ENCODE peak calls at places on chromosomes 5 and 9, in nine cellular contexts. P, T, Z, N, B, L, Q, D and C are unnamed samples.

GRCh38 chr9:7196467-7196866 is 438.7 kb downstream of the KDM4C start:
- DNase-seq in P (no peak), T (no peak), Z (no peak), N (no peak), B (no peak), L (no peak), Q (no peak), D (no peak), C (no peak)

GRCh38 chr9:135468866-135469521 is 10.6 kb upstream of the PPP1R26 start:
- DNase-seq in P (no peak), T (no peak), Z (no peak), N (no peak), B (no peak), L (peak; percentile 34), Q (peak; percentile 45), D (no peak), C (no peak)

GRCh38 chr9:5326187-5326586 is 13.5 kb downstream of the RLN1 start:
- DNase-seq in P (no peak), T (no peak), Z (no peak), N (no peak), B (no peak), L (no peak), Q (no peak), D (no peak), C (no peak)

GRCh38 chr9:77440057-77440456 is 208.1 kb downstream of the GNA14 start:
- DNase-seq in P (no peak), T (no peak), Z (no peak), N (no peak), B (no peak), L (peak; percentile 73), Q (peak; percentile 97), D (no peak), C (no peak)

GRCh38 chr9:129665008-129665771 is at the start of gene PRRX2:
- DNase-seq in P (no peak), T (peak; percentile 47), Z (no peak), N (peak; percentile 81), B (no peak), L (no peak), Q (no peak), D (no peak), C (no peak)

GRCh38 chr9:76136986-76137385 is 246.5 kb downstream of the PCSK5 start:
- DNase-seq in P (no peak), T (peak; percentile 31), Z (peak; percentile 21), N (no peak), B (no peak), L (peak; percentile 65), Q (peak; percentile 80), D (peak; percentile 5), C (peak; percentile 33)

GRCh38 chr9:22307013-22307711 is 139.5 kb upstream of the DMRTA1 start:
- DNase-seq in P (no peak), T (peak; percentile 84), Z (peak; percentile 13), N (no peak), B (no peak), L (peak; percentile 38), Q (peak; percentile 91), D (peak; percentile 34), C (peak; percentile 66)

GRCh38 chr5:52961238-52961637 is 27.9 kb upstream of the ITGA2 start:
- DNase-seq in P (no peak), T (no peak), Z (no peak), N (no peak), B (no peak), L (no peak), Q (peak; percentile 40), D (peak; percentile 20), C (no peak)

GRCh38 chr9:134871941-134872340 is 8.7 kb upstream of the FCN2 start:
- DNase-seq in P (no peak), T (no peak), Z (peak; percentile 61), N (no peak), B (no peak), L (no peak), Q (peak; percentile 33), D (no peak), C (no peak)

GRCh38 chr5:138212828-138213160 is 329 bp downstream of the CDC23 start:
- DNase-seq in P (no peak), T (peak; percentile 19), Z (no peak), N (no peak), B (no peak), L (no peak), Q (peak; percentile 19), D (no peak), C (no peak)

GRCh38 chr5:142883438-142883837 is 113.3 kb downstream of the ARHGAP26 start:
- DNase-seq in P (no peak), T (no peak), Z (no peak), N (no peak), B (no peak), L (no peak), Q (no peak), D (no peak), C (no peak)

GRCh38 chr5:57817924-57818323 is 335.3 kb upstream of the ACTBL2 start:
- DNase-seq in P (no peak), T (no peak), Z (no peak), N (no peak), B (no peak), L (no peak), Q (no peak), D (no peak), C (no peak)

GRCh38 chr9:126763130-126763764 is 41.6 kb upstream of the ZBTB43 start:
- DNase-seq in P (no peak), T (peak; percentile 77), Z (no peak), N (no peak), B (no peak), L (no peak), Q (peak; percentile 6), D (no peak), C (no peak)

GRCh38 chr5:143156556-143156955 is 246.9 kb downstream of the NR3C1 start:
- DNase-seq in P (no peak), T (no peak), Z (no peak), N (no peak), B (no peak), L (no peak), Q (no peak), D (no peak), C (no peak)

GRCh38 chr5:73687357-73687756 is 61.4 kb downstream of the ARHGEF28 start:
- DNase-seq in P (no peak), T (no peak), Z (no peak), N (no peak), B (no peak), L (no peak), Q (no peak), D (no peak), C (no peak)

GRCh38 chr5:157750320-157750719 is 6.8 kb downstream of the LSM11 start:
- DNase-seq in P (no peak), T (no peak), Z (no peak), N (no peak), B (no peak), L (peak; percentile 52), Q (peak; percentile 70), D (no peak), C (no peak)

DNA sequence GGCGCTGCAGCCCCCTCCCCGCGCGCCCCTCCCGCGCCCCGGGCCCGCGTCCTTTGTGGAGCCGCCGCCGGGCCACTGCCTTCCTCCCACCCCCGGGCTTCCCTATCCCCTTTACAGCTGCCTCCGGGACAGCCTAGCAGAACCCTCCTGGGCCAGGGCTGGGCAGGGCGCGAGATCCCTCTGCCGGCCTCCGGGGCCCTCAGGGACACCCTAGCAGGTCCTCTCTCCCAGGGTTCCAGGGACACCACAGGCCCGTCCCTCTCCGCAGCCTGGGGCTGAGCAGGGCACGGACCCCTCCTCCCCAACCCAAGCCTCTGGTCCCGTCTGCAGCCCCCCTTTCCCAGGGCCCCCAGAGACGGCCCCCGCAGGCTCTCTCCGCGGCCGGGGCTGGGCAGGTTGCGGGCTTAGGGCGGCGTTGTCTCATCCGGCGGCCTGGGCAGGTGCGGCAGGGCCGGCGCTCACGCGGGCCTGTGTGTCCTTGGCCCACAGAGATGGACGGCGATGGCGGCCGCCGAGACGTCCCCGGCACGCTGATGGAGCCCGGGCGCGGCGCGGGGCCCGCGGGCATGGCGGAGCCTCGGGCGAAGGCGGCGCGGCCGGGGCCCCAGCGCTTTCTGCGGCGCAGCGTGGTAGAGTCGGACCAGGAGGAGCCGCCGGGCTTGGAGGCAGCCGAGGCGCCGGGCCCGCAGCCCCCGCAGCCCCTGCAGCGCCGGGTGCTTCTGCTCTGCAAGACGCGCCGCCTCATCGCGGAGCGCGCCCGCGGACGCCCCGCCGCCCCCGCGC is 691 bp downstream of the WNK2 start:
- DNase-seq in P (no peak), T (no peak), Z (no peak), N (no peak), B (no peak), L (no peak), Q (no peak), D (no peak), C (no peak)
- H3K4me3 ChIP-seq in P (peak overlapping the region; percentile 42), T (peak overlapping the region; percentile 82), Z (no peak overlapping the region), N (peak overlapping the region; percentile 50), B (peak overlapping the region; percentile 33), L (no peak overlapping the region), Q (no peak overlapping the region), D (no peak overlapping the region), C (no peak overlapping the region)

GRCh38 chr9:109444771-109445320 is 53.3 kb downstream of the PTPN3 start:
- DNase-seq in P (no peak), T (no peak), Z (no peak), N (no peak), B (no peak), L (no peak), Q (no peak), D (no peak), C (no peak)
- TF ChIP-seq CTCF in P (no peak), T (no peak), Z (no peak), N (no peak), B (no peak), L (no peak), Q (no peak), D (no peak), C (no peak)

GRCh38 chr5:5332287-5332686 is 90.2 kb upstream of the ICE1 start:
- DNase-seq in P (no peak), T (no peak), Z (no peak), N (no peak), B (no peak), L (no peak), Q (no peak), D (no peak), C (no peak)

GRCh38 chr5:5339257-5339656 is 83.2 kb upstream of the ICE1 start:
- DNase-seq in P (no peak), T (no peak), Z (no peak), N (no peak), B (no peak), L (no peak), Q (no peak), D (no peak), C (no peak)

GRCh38 chr5:5331838-5332237 is 90.6 kb upstream of the ICE1 start:
- DNase-seq in P (no peak), T (no peak), Z (no peak), N (no peak), B (no peak), L (no peak), Q (no peak), D (no peak), C (no peak)

GRCh38 chr5:5335708-5336211 is 86.7 kb upstream of the ICE1 start:
- DNase-seq in P (no peak), T (peak; percentile 89), Z (no peak), N (no peak), B (no peak), L (peak; percentile 89), Q (peak; percentile 82), D (peak; percentile 25), C (peak; percentile 95)

GRCh38 chr5:5335115-5335514 is 87.4 kb upstream of the ICE1 start:
- DNase-seq in P (no peak), T (peak; percentile 65), Z (no peak), N (no peak), B (no peak), L (peak; percentile 53), Q (no peak), D (no peak), C (no peak)
- H3K4me3 ChIP-seq in P (no peak overlapping the region), T (no peak overlapping the region), Z (no peak overlapping the region), N (no peak overlapping the region), B (no peak overlapping the region), L (no peak overlapping the region), Q (no peak overlapping the region), D (no peak overlapping the region), C (no peak overlapping the region)

GRCh38 chr5:170216262-170216864 is 16.4 kb upstream of the C5orf58 start:
- DNase-seq in P (no peak), T (peak; percentile 77), Z (no peak), N (no peak), B (no peak), L (peak; percentile 68), Q (peak; percentile 87), D (peak; percentile 42), C (no peak)
- TF ChIP-seq CTCF in P (peak; percentile 99), T (peak; percentile 84), Z (peak; percentile 44), N (peak; percentile 17), B (no peak), L (peak; percentile 80), Q (peak; percentile 85), D (peak; percentile 78), C (peak; percentile 75)